ENCODE peak calls at places on chromosomes 1 and 21, in five cellular contexts. J is lower lobe of right lung; Q is kidney epithelial cell; H is fibroblast of lung; G is naive thymus-derived CD4-positive, alpha-beta T cell. P is an unnamed sample.

GRCh38 chr1:30785714-30786113 is 28.1 kb upstream of the LAPTM5 start:
- DNase-seq in J (no peak), Q (no peak), H (no peak), G (no peak), P (no peak)

GRCh38 chr1:180632326-180633088 is 685 bp downstream of the XPR1 start:
- DNase-seq in J (peak; percentile 76), Q (no peak), H (no peak), G (no peak), P (no peak)

GRCh38 chr1:94961994-94962744 is 35.3 kb upstream of the CNN3 start:
- DNase-seq in J (no peak), Q (no peak), H (no peak), G (no peak), P (no peak)

GRCh38 chr1:30750751-30751291 is 6.8 kb downstream of the LAPTM5 start:
- DNase-seq in J (no peak), Q (no peak), H (no peak), G (no peak), P (no peak)

GRCh38 chr1:36913523-36914060 is 120.7 kb downstream of the GRIK3 start:
- DNase-seq in J (no peak), Q (no peak), H (no peak), G (no peak), P (no peak)

GRCh38 chr1:31736675-31737074 is 27.5 kb downstream of the ADGRB2 start:
- DNase-seq in J (no peak), Q (no peak), H (no peak), G (no peak), P (no peak)

GRCh38 chr1:206005761-206006160 is 2.6 kb upstream of the RAB7B start:
- DNase-seq in J (no peak), Q (no peak), H (no peak), G (no peak), P (no peak)

GRCh38 chr1:51070011-51070410 is 32.0 kb upstream of the C1orf185 start:
- DNase-seq in J (no peak), Q (peak; percentile 25), H (no peak), G (no peak), P (no peak)

DNA sequence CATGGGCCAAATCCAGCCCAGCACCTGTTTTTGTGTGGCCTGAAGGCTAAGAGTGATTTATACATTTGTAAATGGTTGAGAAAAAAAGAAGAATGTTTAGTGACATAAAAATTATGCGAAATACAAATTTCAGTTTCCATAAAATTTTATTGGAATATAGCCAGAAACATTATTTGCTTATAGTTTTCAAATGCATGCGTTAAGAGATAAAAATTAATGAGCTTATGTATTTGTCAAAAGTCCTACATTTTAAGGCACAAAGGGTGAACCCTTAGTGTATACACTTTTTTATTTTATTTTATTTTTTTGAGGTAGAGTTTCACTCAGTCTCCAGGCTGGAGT is 2.1 kb downstream of the MORC3 start:
- DNase-seq in J (no peak), Q (no peak), H (no peak), G (no peak), P (no peak)
- H3K4me3 ChIP-seq in J (peak overlapping the region; percentile 81), Q (peak overlapping the region; percentile 79), H (peak overlapping the region; percentile 74), G (peak overlapping the region; percentile 78), P (peak overlapping the region; percentile 64)

GRCh38 chr1:198497326-198498220 is 42.9 kb downstream of the ATP6V1G3 start:
- DNase-seq in J (no peak), Q (no peak), H (peak; percentile 76), G (no peak), P (no peak)
- H3K4me3 ChIP-seq in J (no peak overlapping the region), Q (no peak overlapping the region), H (no peak overlapping the region), G (no peak overlapping the region), P (no peak overlapping the region)

DNA sequence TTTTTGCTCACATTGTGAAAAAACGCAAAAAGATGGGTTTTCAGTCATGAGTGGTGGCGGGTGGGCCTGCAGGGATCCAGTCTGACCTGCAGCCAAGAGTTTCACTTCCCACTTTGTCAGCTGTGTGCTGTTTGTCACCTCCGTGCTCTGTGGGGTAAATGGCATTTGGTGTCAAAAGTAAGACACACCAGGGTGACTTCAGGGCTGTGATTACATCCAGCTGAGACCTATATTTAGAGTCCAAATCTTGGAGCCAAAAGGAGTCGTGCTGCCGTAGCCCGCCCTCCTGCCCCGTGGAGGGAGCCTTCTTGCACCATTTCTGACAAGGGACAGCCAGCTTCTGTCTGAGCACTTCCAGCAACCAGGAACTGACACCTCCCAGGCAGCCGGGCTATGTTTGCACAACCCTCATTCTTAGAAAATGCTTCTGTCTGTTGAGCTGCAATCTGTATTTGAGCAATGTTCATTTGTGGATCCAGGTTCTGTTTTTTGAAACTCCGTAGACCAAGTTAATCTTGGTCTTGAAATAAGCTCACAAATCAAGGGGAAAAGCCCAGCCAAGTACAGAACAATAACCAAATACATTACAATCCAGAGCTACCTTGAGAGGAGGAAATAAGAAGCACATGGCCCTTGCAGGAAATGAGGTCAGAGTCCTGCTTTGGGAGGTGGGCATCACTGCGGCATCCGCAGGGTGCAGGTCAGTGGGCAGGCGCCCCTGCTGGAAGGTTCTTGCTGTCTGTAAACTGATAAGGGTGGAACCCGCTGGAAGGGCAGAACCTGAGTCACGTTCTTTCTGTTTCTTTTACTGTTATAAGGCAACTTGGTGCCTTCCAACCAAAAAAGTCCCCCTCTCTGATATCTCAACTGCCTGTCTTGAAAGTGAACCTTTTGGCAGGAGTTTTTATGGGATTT is 14.4 kb downstream of the ABCG1 start:
- DNase-seq in J (peak; percentile 84), Q (no peak), H (peak; percentile 79), G (peak; percentile 68), P (no peak)
- H3K4me3 ChIP-seq in J (peak overlapping the region; percentile 21), Q (no peak overlapping the region), H (no peak overlapping the region), G (peak overlapping the region; percentile 59), P (no peak overlapping the region)

GRCh38 chr1:102241431-102242338 is 245.0 kb upstream of the OLFM3 start:
- DNase-seq in J (no peak), Q (no peak), H (no peak), G (no peak), P (no peak)
- H3K4me3 ChIP-seq in J (no peak overlapping the region), Q (no peak overlapping the region), H (no peak overlapping the region), G (no peak overlapping the region), P (no peak overlapping the region)

GRCh38 chr1:216902669-216903388 is 179.6 kb upstream of the ESRRG start:
- DNase-seq in J (no peak), Q (peak; percentile 26), H (peak; percentile 46), G (no peak), P (no peak)
- H3K4me3 ChIP-seq in J (no peak overlapping the region), Q (no peak overlapping the region), H (no peak overlapping the region), G (no peak overlapping the region), P (no peak overlapping the region)

GRCh38 chr21:42425603-42425985 is 21.9 kb downstream of the UBASH3A start:
- DNase-seq in J (no peak), Q (no peak), H (no peak), G (no peak), P (no peak)

GRCh38 chr21:42424848-42425602 is 21.3 kb downstream of the UBASH3A start:
- DNase-seq in J (peak; percentile 34), Q (no peak), H (no peak), G (peak; percentile 81), P (no peak)

GRCh38 chr21:42421018-42421793 is 17.5 kb downstream of the UBASH3A start:
- DNase-seq in J (no peak), Q (no peak), H (no peak), G (no peak), P (no peak)

GRCh38 chr21:42423197-42423675 is 19.5 kb downstream of the UBASH3A start:
- DNase-seq in J (peak; percentile 31), Q (no peak), H (no peak), G (peak; percentile 26), P (no peak)

GRCh38 chr21:42423685-42424084 is 20.0 kb downstream of the UBASH3A start:
- DNase-seq in J (no peak), Q (no peak), H (no peak), G (no peak), P (no peak)
- H3K4me3 ChIP-seq in J (no peak overlapping the region), Q (no peak overlapping the region), H (no peak overlapping the region), G (peak overlapping the region; percentile 5), P (no peak overlapping the region)

DNA sequence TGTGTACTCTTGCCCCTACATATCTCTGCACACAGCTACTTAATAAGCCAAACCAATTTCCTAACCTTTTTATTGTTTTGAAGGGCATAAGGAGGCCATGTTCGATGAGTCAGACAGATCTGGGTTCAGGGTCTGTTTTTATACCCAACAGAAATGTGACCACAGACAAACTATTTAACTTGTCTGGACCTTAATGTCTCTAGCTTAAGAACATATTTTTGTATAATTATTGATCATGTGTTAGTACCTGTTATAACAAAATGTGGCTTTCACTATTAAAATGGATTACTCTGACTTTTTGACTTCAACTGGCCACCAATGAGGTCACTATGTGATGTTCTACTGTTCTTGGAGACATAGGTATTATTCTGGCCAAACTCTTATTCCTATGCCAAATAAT is 507.8 kb upstream of the USP24 start:
- DNase-seq in J (no peak), Q (no peak), H (no peak), G (no peak), P (no peak)
- H3K4me3 ChIP-seq in J (no peak overlapping the region), Q (no peak overlapping the region), H (no peak overlapping the region), G (no peak overlapping the region), P (no peak overlapping the region)

GRCh38 chr1:24714859-24715520 is 30.3 kb upstream of the CLIC4 start:
- DNase-seq in J (no peak), Q (no peak), H (peak; percentile 18), G (no peak), P (no peak)
- H3K4me3 ChIP-seq in J (no peak overlapping the region), Q (no peak overlapping the region), H (no peak overlapping the region), G (no peak overlapping the region), P (no peak overlapping the region)